ENCODE peak calls at places on chromosome 2, in four cellular contexts. W is NCI-H1092, A is NCI-H1436 treated with DMSO at 0.1 percent for 48 hours, N is GM03348. Z is an unnamed sample.

GRCh38 chr2:127568128-127568527 is 32.6 kb downstream of the MYO7B start:
- DNase-seq in W (no peak), A (no peak), N (no peak), Z (no peak)

GRCh38 chr2:73685770-73686438 is 43.7 kb upstream of the NAT8 start:
- DNase-seq in W (no peak), A (no peak), N (no peak), Z (no peak)

GRCh38 chr2:41378420-41378819 is 669.4 kb upstream of the PKDCC start:
- DNase-seq in W (no peak), A (no peak), N (no peak), Z (no peak)

GRCh38 chr2:134178109-134178877 is 75.6 kb upstream of the MGAT5 start:
- DNase-seq in W (no peak), A (no peak), N (peak; percentile 33), Z (no peak)

GRCh38 chr2:33108483-33109443 is 162.0 kb downstream of the LTBP1 start:
- DNase-seq in W (no peak), A (no peak), N (no peak), Z (peak; percentile 97)

GRCh38 chr2:85758361-85759256 is 4.8 kb downstream of the ATOH8 start:
- DNase-seq in W (no peak), A (no peak), N (no peak), Z (no peak)

GRCh38 chr2:200878289-200878688 is 10.6 kb downstream of the PPIL3 start:
- DNase-seq in W (no peak), A (no peak), N (no peak), Z (no peak)

GRCh38 chr2:98552499-98553179 is 55.7 kb downstream of the COA5 start:
- DNase-seq in W (no peak), A (no peak), N (peak; percentile 28), Z (no peak)

GRCh38 chr2:43854671-43855070 is 15.9 kb downstream of the ABCG8 start:
- DNase-seq in W (no peak), A (no peak), N (no peak), Z (no peak)

GRCh38 chr2:240839152-240840143 is 19.4 kb upstream of the KIF1A start:
- DNase-seq in W (no peak), A (no peak), N (no peak), Z (no peak)

GRCh38 chr2:29747786-29748470 is 173.5 kb downstream of the ALK start:
- DNase-seq in W (no peak), A (no peak), N (peak; percentile 63), Z (peak; percentile 21)

GRCh38 chr2:28809927-28810326 is 707 bp upstream of the SPDYA start:
- DNase-seq in W (no peak), A (no peak), N (no peak), Z (no peak)

GRCh38 chr2:160477032-160477431 is 16.6 kb downstream of the RBMS1 start:
- DNase-seq in W (no peak), A (no peak), N (no peak), Z (no peak)

GRCh38 chr2:86520153-86520552 is 43.1 kb downstream of the CHMP3 start:
- DNase-seq in W (no peak), A (no peak), N (no peak), Z (peak; percentile 23)

GRCh38 chr2:17540813-17541513 is 467 bp downstream of the VSNL1 start:
- DNase-seq in W (no peak), A (no peak), N (peak; percentile 5), Z (no peak)

GRCh38 chr2:234873828-234874173 is 78.0 kb upstream of the SH3BP4 start:
- DNase-seq in W (no peak), A (no peak), N (peak; percentile 62), Z (no peak)

GRCh38 chr2:75808793-75809535 is 98.2 kb upstream of the GCFC2 start:
- DNase-seq in W (no peak), A (no peak), N (no peak), Z (no peak)

GRCh38 chr2:232871418-232871834 is 1.4 kb downstream of the SNORC start:
- DNase-seq in W (no peak), A (no peak), N (no peak), Z (no peak)

GRCh38 chr2:142796161-142796560 is 81.3 kb upstream of the KYNU start:
- DNase-seq in W (no peak), A (no peak), N (no peak), Z (no peak)

GRCh38 chr2:218081063-218081462 is 12.0 kb downstream of the RUFY4 start:
- DNase-seq in W (no peak), A (no peak), N (no peak), Z (no peak)

GRCh38 chr2:1527153-1527992 is 114.1 kb downstream of the TPO start:
- DNase-seq in W (no peak), A (no peak), N (no peak), Z (no peak)

GRCh38 chr2:88903744-88904353 is 212.4 kb downstream of the RPIA start:
- DNase-seq in W (no peak), A (no peak), N (peak; percentile 43), Z (peak; percentile 50)

GRCh38 chr2:224847961-224848850 is 132.0 kb upstream of the CCDC195 start:
- DNase-seq in W (peak; percentile 21), A (no peak), N (peak; percentile 47), Z (no peak)

GRCh38 chr2:230060672-230061293 is 7.9 kb downstream of the SLC16A14 start:
- DNase-seq in W (no peak), A (no peak), N (no peak), Z (no peak)

GRCh38 chr2:145416640-145417039 is 896.7 kb upstream of the ZEB2 start:
- DNase-seq in W (no peak), A (no peak), N (no peak), Z (peak; percentile 50)

GRCh38 chr2:26850002-26850431 is 2.1 kb downstream of the DPYSL5 start:
- DNase-seq in W (no peak), A (no peak), N (no peak), Z (no peak)

GRCh38 chr2:42493885-42494433 is at the start of gene KCNG3:
- DNase-seq in W (peak; percentile 54), A (peak; percentile 30), N (peak; percentile 77), Z (peak; percentile 52)

GRCh38 chr2:11998218-11998617 is 251.8 kb downstream of the LPIN1 start:
- DNase-seq in W (no peak), A (no peak), N (no peak), Z (no peak)